ENCODE peak calls at places on chromosomes 13 and 19, in six cellular contexts. One of them, this sample, is unnamed.

GRCh38 chr13:44692173-44692713 is 116.1 kb upstream of the TSC22D1 start:
- DNase-seq in Ammon's horn: no peak
- DNase-seq in NCI-H1105: no peak
- DNase-seq in aorta: no peak
- DNase-seq in left kidney: peak
- DNase-seq in myocyte: no peak
- DNase-seq in this sample: peak

GRCh38 chr19:49362048-49362925 is at the start of gene TEAD2:
- DNase-seq in Ammon's horn: no peak
- DNase-seq in NCI-H1105: no peak
- DNase-seq in aorta: peak
- DNase-seq in left kidney: peak
- DNase-seq in myocyte: peak
- DNase-seq in this sample: peak

GRCh38 chr19:20423381-20424207 is 142.0 kb downstream of the ZNF737 start:
- DNase-seq in Ammon's horn: peak
- DNase-seq in NCI-H1105: no peak
- DNase-seq in aorta: peak
- DNase-seq in left kidney: peak
- DNase-seq in myocyte: peak
- DNase-seq in this sample: peak

GRCh38 chr19:7928334-7928706 is 2.4 kb upstream of the CTXN1 start:
- DNase-seq in Ammon's horn: no peak
- DNase-seq in NCI-H1105: no peak
- DNase-seq in aorta: no peak
- DNase-seq in left kidney: no peak
- DNase-seq in myocyte: no peak
- DNase-seq in this sample: no peak

GRCh38 chr19:14305706-14306105 is 75.5 kb upstream of the ADGRE5 start:
- DNase-seq in Ammon's horn: no peak
- DNase-seq in NCI-H1105: no peak
- DNase-seq in aorta: no peak
- DNase-seq in left kidney: no peak
- DNase-seq in myocyte: no peak
- DNase-seq in this sample: peak

GRCh38 chr13:40170982-40171381 is 495.5 kb downstream of the FOXO1 start:
- DNase-seq in Ammon's horn: no peak
- DNase-seq in NCI-H1105: no peak
- DNase-seq in aorta: no peak
- DNase-seq in left kidney: no peak
- DNase-seq in myocyte: no peak
- DNase-seq in this sample: no peak

GRCh38 chr19:18294467-18294864 is 13.0 kb upstream of the JUND start:
- DNase-seq in Ammon's horn: no peak
- DNase-seq in NCI-H1105: peak
- DNase-seq in aorta: peak
- DNase-seq in left kidney: peak
- DNase-seq in myocyte: no peak
- DNase-seq in this sample: peak

GRCh38 chr13:98856983-98857382 is 104.5 kb upstream of the SLC15A1 start:
- DNase-seq in Ammon's horn: peak
- DNase-seq in NCI-H1105: no peak
- DNase-seq in aorta: no peak
- DNase-seq in left kidney: no peak
- DNase-seq in myocyte: peak
- DNase-seq in this sample: no peak

GRCh38 chr13:43676320-43676719 is 110.5 kb downstream of the ENOX1 start:
- DNase-seq in Ammon's horn: peak
- DNase-seq in NCI-H1105: no peak
- DNase-seq in aorta: no peak
- DNase-seq in left kidney: no peak
- DNase-seq in myocyte: no peak
- DNase-seq in this sample: no peak

GRCh38 chr13:97114696-97115095 is 107.4 kb upstream of the MBNL2 start:
- DNase-seq in Ammon's horn: no peak
- DNase-seq in NCI-H1105: no peak
- DNase-seq in aorta: no peak
- DNase-seq in left kidney: peak
- DNase-seq in myocyte: no peak
- DNase-seq in this sample: no peak

GRCh38 chr19:43524922-43525835 is 1.8 kb downstream of the ETHE1 start:
- DNase-seq in Ammon's horn: peak
- DNase-seq in NCI-H1105: no peak
- DNase-seq in aorta: peak
- DNase-seq in left kidney: peak
- DNase-seq in myocyte: peak
- DNase-seq in this sample: peak

GRCh38 chr19:42589792-42590191 is 4.9 kb downstream of the CEACAM8 start:
- DNase-seq in Ammon's horn: no peak
- DNase-seq in NCI-H1105: no peak
- DNase-seq in aorta: no peak
- DNase-seq in left kidney: no peak
- DNase-seq in myocyte: no peak
- DNase-seq in this sample: no peak

GRCh38 chr19:35558400-35559280 is 4.8 kb downstream of the ATP4A start:
- DNase-seq in Ammon's horn: no peak
- DNase-seq in NCI-H1105: no peak
- DNase-seq in aorta: peak
- DNase-seq in left kidney: no peak
- DNase-seq in myocyte: no peak
- DNase-seq in this sample: no peak

GRCh38 chr19:38229585-38230073 is 5.6 kb upstream of the DPF1 start:
- DNase-seq in Ammon's horn: peak
- DNase-seq in NCI-H1105: peak
- DNase-seq in aorta: peak
- DNase-seq in left kidney: peak
- DNase-seq in myocyte: peak
- DNase-seq in this sample: peak